ENCODE peak calls at places on chromosomes 7 and 10, in five cellular contexts. E, X, Y, D and R are unnamed samples.

GRCh38 chr7:151623766-151624165 is 104.1 kb upstream of the RHEB start:
- DNase-seq in D (no peak), Y (peak), X (no peak), E (no peak), R (no peak)

GRCh38 chr10:102119417-102120141 is 589 bp downstream of the LDB1 start:
- DNase-seq in Y (peak), X (no peak), D (no peak), E (peak), R (no peak)

GRCh38 chr7:151493083-151493482 is 26.6 kb downstream of the RHEB start:
- DNase-seq in D (no peak), E (no peak), Y (no peak), X (no peak), R (no peak)

GRCh38 chr7:8064828-8065227 is 96.2 kb downstream of the GLCCI1 start:
- DNase-seq in X (no peak), D (no peak), Y (peak), E (no peak), R (no peak)

GRCh38 chr7:29202651-29203069 is 8.1 kb downstream of the CHN2 start:
- DNase-seq in X (no peak), D (no peak), E (no peak), Y (no peak), R (no peak)

GRCh38 chr10:62708569-62708968 is 96.0 kb upstream of the ADO start:
- DNase-seq in D (no peak), E (no peak), Y (no peak), X (no peak), R (no peak)

GRCh38 chr10:61732635-61733278 is 70.0 kb downstream of the CABCOCO1 start:
- DNase-seq in E (no peak), D (no peak), X (no peak), Y (no peak), R (no peak)

GRCh38 chr7:8221124-8221523 is 40.8 kb downstream of the ICA1 start:
- DNase-seq in Y (no peak), D (no peak), X (no peak), E (no peak), R (no peak)

GRCh38 chr10:122049076-122049475 is 60.1 kb downstream of the TACC2 start:
- DNase-seq in Y (no peak), E (no peak), X (no peak), D (no peak), R (no peak)

GRCh38 chr7:130878785-130879184 is 144.8 kb upstream of the KLF14 start:
- DNase-seq in X (no peak), Y (peak), E (no peak), D (no peak), R (no peak)

GRCh38 chr7:132516042-132516840 is 60.0 kb downstream of the PLXNA4 start:
- DNase-seq in D (no peak), X (no peak), Y (peak), E (no peak), R (no peak)

GRCh38 chr10:130141460-130141859 is 5.3 kb downstream of the GLRX3 start:
- DNase-seq in X (no peak), Y (peak), E (no peak), D (no peak), R (no peak)